ENCODE peak calls at places on chromosomes 12 and 14, in ten cellular contexts. P, U, F, S, D, G, W, C, O and L are unnamed samples.

GRCh38 chr12:19234171-19234704 is 104.7 kb downstream of the PLEKHA5 start:
- DNase-seq in P (no peak), U (peak; percentile 27), F (no peak), S (no peak), D (no peak), G (no peak), W (no peak), C (no peak), O (no peak), L (peak; percentile 58)

GRCh38 chr12:126950266-126950665 is 1316.7 kb upstream of the TMEM132C start:
- DNase-seq in P (peak; percentile 28), U (no peak), F (no peak), S (no peak), D (no peak), G (no peak), W (no peak), C (no peak), O (no peak), L (no peak)

GRCh38 chr14:104749958-104750529 is 2.9 kb upstream of the SIVA1 start:
- DNase-seq in P (no peak), U (no peak), F (no peak), S (no peak), D (no peak), G (no peak), W (no peak), C (no peak), O (no peak), L (no peak)

GRCh38 chr14:55160989-55161388 is 30.4 kb downstream of the DLGAP5 start:
- DNase-seq in P (peak; percentile 26), U (peak; percentile 23), F (no peak), S (no peak), D (no peak), G (no peak), W (no peak), C (no peak), O (no peak), L (peak; percentile 57)

GRCh38 chr12:21551811-21552469 is 25.8 kb downstream of the SPX start:
- DNase-seq in P (no peak), U (no peak), F (no peak), S (no peak), D (no peak), G (no peak), W (no peak), C (no peak), O (no peak), L (peak; percentile 1)

GRCh38 chr12:12975322-12976077 is 23.5 kb upstream of the GPRC5D start:
- DNase-seq in P (peak; percentile 56), U (no peak), F (no peak), S (no peak), D (peak; percentile 69), G (peak; percentile 71), W (no peak), C (no peak), O (no peak), L (peak; percentile 62)

GRCh38 chr12:95323204-95323603 is 105.6 kb downstream of the VEZT start:
- DNase-seq in P (no peak), U (no peak), F (no peak), S (no peak), D (no peak), G (no peak), W (no peak), C (no peak), O (no peak), L (no peak)

GRCh38 chr12:12166751-12167150 is 96.0 kb downstream of the BCL2L14 start:
- DNase-seq in P (no peak), U (no peak), F (no peak), S (no peak), D (no peak), G (no peak), W (no peak), C (no peak), O (no peak), L (no peak)

GRCh38 chr14:96274122-96274910 is 18.3 kb downstream of the BDKRB1 start:
- DNase-seq in P (no peak), U (peak; percentile 97), F (no peak), S (no peak), D (no peak), G (no peak), W (no peak), C (no peak), O (no peak), L (peak; percentile 94)

GRCh38 chr12:115232455-115233156 is 548.6 kb upstream of the TBX3 start:
- DNase-seq in P (no peak), U (peak; percentile 49), F (no peak), S (no peak), D (no peak), G (no peak), W (no peak), C (no peak), O (no peak), L (peak; percentile 64)

GRCh38 chr12:116759783-116760581 is 21.9 kb downstream of the RNFT2 start:
- DNase-seq in P (no peak), U (no peak), F (no peak), S (no peak), D (peak; percentile 84), G (peak; percentile 37), W (no peak), C (no peak), O (no peak), L (peak; percentile 33)

GRCh38 chr12:6148061-6148460 is 23.6 kb upstream of the VWF start:
- DNase-seq in P (no peak), U (no peak), F (no peak), S (no peak), D (no peak), G (no peak), W (peak; percentile 26), C (no peak), O (no peak), L (no peak)

GRCh38 chr12:4432878-4433820 is 12.5 kb downstream of the FGF6 start:
- DNase-seq in P (no peak), U (no peak), F (no peak), S (no peak), D (no peak), G (no peak), W (peak; percentile 68), C (no peak), O (peak; percentile 37), L (no peak)

DNA sequence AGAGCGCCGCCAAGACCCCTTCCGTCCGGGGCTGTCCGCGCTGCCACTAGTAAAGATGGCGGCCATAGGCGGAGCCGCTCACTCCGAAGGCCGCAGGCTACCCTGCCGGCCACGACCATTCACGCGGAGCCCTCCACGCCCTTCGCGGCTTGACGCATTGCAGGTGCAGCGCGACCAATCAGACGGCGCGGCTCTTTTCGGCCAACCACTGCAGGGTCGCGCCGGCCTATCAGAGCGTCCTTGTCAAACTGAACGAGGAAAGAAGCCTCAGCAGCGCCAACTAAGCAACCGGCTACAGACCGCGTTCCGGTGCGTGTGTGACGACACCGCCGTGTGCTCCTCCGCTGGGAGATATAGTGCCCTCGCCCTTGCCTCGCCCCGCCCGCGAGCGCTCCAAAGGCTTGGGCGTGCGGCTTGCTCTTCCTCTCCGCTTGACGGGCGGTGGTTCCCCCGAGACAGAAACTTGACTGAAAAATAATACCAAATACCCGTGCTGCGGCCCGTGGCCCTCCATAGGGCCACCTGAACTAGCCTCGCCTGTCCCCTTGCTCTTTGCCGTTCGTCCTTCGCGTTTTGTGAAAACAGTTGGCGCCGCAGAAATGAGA is 13.6 kb upstream of the CALM1 start:
- DNase-seq in P (peak; percentile 100), U (peak; percentile 99), F (peak; percentile 99), S (peak; percentile 100), D (peak; percentile 100), G (peak; percentile 99), W (peak; percentile 100), C (peak; percentile 97), O (peak; percentile 100), L (peak; percentile 100)
- H3K4me3 ChIP-seq in P (peak overlapping the region; percentile 71), U (peak overlapping the region; percentile 84), F (peak overlapping the region; percentile 81), S (peak overlapping the region; percentile 61), D (peak overlapping the region; percentile 66), G (peak overlapping the region; percentile 53), W (peak overlapping the region; percentile 59), C (peak overlapping the region; percentile 75), O (peak overlapping the region; percentile 76), L (peak overlapping the region; percentile 77)

DNA sequence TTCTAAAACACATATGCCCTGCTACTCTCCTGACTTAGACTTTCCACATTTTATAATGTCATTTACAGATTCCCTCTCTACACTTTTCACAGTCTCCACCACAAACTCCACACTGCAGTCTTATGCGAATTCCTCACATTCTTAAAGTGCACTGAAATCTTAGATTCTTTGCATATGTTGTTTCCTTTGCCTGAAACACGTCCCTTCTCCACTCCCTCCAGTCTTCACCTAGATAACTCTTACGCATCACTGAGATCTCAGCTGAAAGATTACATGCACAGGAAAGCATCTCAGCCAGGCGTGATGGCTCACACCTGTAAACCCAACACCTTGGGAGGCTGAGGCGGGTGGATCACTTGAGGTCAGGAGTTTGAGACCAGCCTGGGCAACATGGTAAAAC is 3.8 kb upstream of the ARHGAP9 start:
- DNase-seq in P (no peak), U (peak; percentile 80), F (no peak), S (no peak), D (no peak), G (no peak), W (no peak), C (no peak), O (no peak), L (peak; percentile 36)
- H3K4me3 ChIP-seq in P (no peak overlapping the region), U (no peak overlapping the region), F (no peak overlapping the region), S (no peak overlapping the region), D (no peak overlapping the region), G (no peak overlapping the region), W (no peak overlapping the region), C (no peak overlapping the region), O (no peak overlapping the region), L (no peak overlapping the region)

GRCh38 chr12:66168410-66168809 is 1.4 kb downstream of the TMBIM4 start:
- DNase-seq in P (no peak), U (no peak), F (no peak), S (no peak), D (no peak), G (no peak), W (no peak), C (no peak), O (no peak), L (no peak)
- H3K4me3 ChIP-seq in P (peak overlapping the region; percentile 69), U (peak overlapping the region; percentile 89), F (no peak overlapping the region), S (peak overlapping the region; percentile 87), D (peak overlapping the region; percentile 68), G (no peak overlapping the region), W (no peak overlapping the region), C (peak overlapping the region; percentile 85), O (peak overlapping the region; percentile 98), L (peak overlapping the region; percentile 90)

DNA sequence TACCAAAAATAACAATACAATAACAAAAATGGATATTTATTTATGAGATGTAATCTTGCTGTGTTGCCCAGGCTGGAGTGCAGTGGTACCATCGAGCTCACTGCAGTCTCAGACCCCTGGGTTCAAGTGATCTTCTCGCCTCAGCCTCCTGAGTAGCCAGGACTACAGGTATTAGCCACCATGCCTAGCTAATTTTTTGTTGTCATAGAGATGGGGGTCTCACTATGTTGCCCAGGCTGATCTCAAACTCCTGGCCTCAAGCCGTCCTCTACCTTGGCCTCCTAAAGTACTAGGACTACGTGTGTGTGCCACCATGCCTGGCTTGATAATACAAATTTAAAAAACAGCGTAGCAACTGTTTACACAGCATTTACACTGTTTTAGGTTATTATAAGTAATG is 23.1 kb downstream of the ARHGAP5 start:
- DNase-seq in P (no peak), U (no peak), F (no peak), S (no peak), D (no peak), G (no peak), W (no peak), C (no peak), O (no peak), L (no peak)
- H3K4me3 ChIP-seq in P (no peak overlapping the region), U (no peak overlapping the region), F (no peak overlapping the region), S (no peak overlapping the region), D (no peak overlapping the region), G (no peak overlapping the region), W (no peak overlapping the region), C (no peak overlapping the region), O (no peak overlapping the region), L (no peak overlapping the region)

GRCh38 chr12:52170827-52171226 is 21.0 kb downstream of the KRT80 start:
- DNase-seq in P (no peak), U (no peak), F (no peak), S (no peak), D (no peak), G (no peak), W (no peak), C (no peak), O (no peak), L (no peak)
- H3K4me3 ChIP-seq in P (no peak overlapping the region), U (no peak overlapping the region), F (no peak overlapping the region), S (no peak overlapping the region), D (no peak overlapping the region), G (no peak overlapping the region), W (no peak overlapping the region), C (no peak overlapping the region), O (no peak overlapping the region), L (no peak overlapping the region)